ENCODE peak calls at places on chromosome 2, in seven cellular contexts. T, D, R, O, V, S and N are unnamed samples.

GRCh38 chr2:181312515-181312927 is 144.7 kb upstream of the ITGA4 start:
- DNase-seq in S (no peak), V (no peak), R (no peak), O (no peak), D (no peak), T (no peak), N (no peak)

GRCh38 chr2:9830685-9831410 is 12.4 kb upstream of the TAF1B start:
- DNase-seq in D (no peak), S (no peak), R (no peak), O (no peak), V (no peak), T (no peak), N (no peak)

GRCh38 chr2:206378835-206379234 is 64.5 kb upstream of the ADAM23 start:
- DNase-seq in R (no peak), S (no peak), D (no peak), V (no peak), O (no peak), T (no peak), N (peak; percentile 50)

GRCh38 chr2:156182132-156182531 is 150.4 kb downstream of the NR4A2 start:
- DNase-seq in D (no peak), R (no peak), O (no peak), T (no peak), S (no peak), V (no peak), N (no peak)

GRCh38 chr2:18066894-18067293 is 188.4 kb downstream of the KCNS3 start:
- DNase-seq in R (no peak), D (no peak), T (no peak), V (no peak), O (no peak), S (no peak), N (no peak)

GRCh38 chr2:122704109-122704563 is 948.7 kb downstream of the TSN start:
- DNase-seq in V (no peak), R (no peak), D (no peak), S (no peak), O (no peak), T (no peak), N (no peak)

GRCh38 chr2:167187910-167188595 is 299.8 kb downstream of the XIRP2 start:
- DNase-seq in D (no peak), O (no peak), R (no peak), S (no peak), V (no peak), T (no peak), N (no peak)

GRCh38 chr2:119086327-119086726 is 72.2 kb downstream of the C1QL2 start:
- DNase-seq in V (no peak), T (peak; percentile 45), R (no peak), D (no peak), O (no peak), S (no peak), N (no peak)

GRCh38 chr2:55418512-55419235 is 982 bp downstream of the CCDC88A start:
- DNase-seq in T (no peak), S (no peak), O (no peak), D (no peak), V (no peak), R (no peak), N (no peak)

GRCh38 chr2:16034151-16034974 is 94.0 kb downstream of the MYCN start:
- DNase-seq in R (no peak), S (no peak), T (peak; percentile 36), D (no peak), O (no peak), V (no peak), N (no peak)

GRCh38 chr2:168392031-168392430 is 64.0 kb upstream of the CERS6 start:
- DNase-seq in V (no peak), R (no peak), T (no peak), S (no peak), O (no peak), D (no peak), N (no peak)

GRCh38 chr2:99598435-99598834 is 108.6 kb upstream of the REV1 start:
- DNase-seq in O (no peak), R (no peak), V (no peak), S (no peak), D (no peak), T (no peak), N (no peak)

GRCh38 chr2:239222346-239223028 is 178.3 kb downstream of the HDAC4 start:
- DNase-seq in D (no peak), S (no peak), T (no peak), V (peak; percentile 19), R (no peak), O (no peak), N (no peak)
- H3K4me3 ChIP-seq in D (peak overlapping the region; percentile 4), S (peak overlapping the region; percentile 43), T (no peak overlapping the region), V (peak overlapping the region; percentile 28), R (peak overlapping the region; percentile 28), O (no peak overlapping the region), N (no peak overlapping the region)

GRCh38 chr2:72012886-72013574 is 134.6 kb downstream of the CYP26B1 start:
- DNase-seq in V (no peak), R (no peak), D (no peak), S (no peak), T (no peak), O (no peak), N (peak; percentile 4)
- H3K27me3 ChIP-seq in V (no peaks in the 10 kb centered on the region), R (peaks cover 5% of the 10 kb centered on the region), D (peaks cover 6% of the 10 kb centered on the region), S (no peaks in the 10 kb centered on the region), T (no peaks in the 10 kb centered on the region), O (no peaks in the 10 kb centered on the region), N (no peaks in the 10 kb centered on the region)

GRCh38 chr2:241036397-241036963 is 38.1 kb downstream of the SNED1 start:
- DNase-seq in S (no peak), O (no peak), T (peak; percentile 72), V (peak; percentile 23), R (no peak), D (peak; percentile 63), N (no peak)
- H3K4me3 ChIP-seq in S (peak overlapping the region; percentile 22), O (no peak overlapping the region), T (peak overlapping the region; percentile 16), V (no peak overlapping the region), R (peak overlapping the region; percentile 38), D (peak overlapping the region; percentile 34), N (no peak overlapping the region)

GRCh38 chr2:72139871-72140620 is 7.6 kb downstream of the CYP26B1 start:
- DNase-seq in R (no peak), T (no peak), S (no peak), D (peak; percentile 28), V (no peak), O (no peak), N (no peak)

GRCh38 chr2:72138011-72138881 is 9.4 kb downstream of the CYP26B1 start:
- DNase-seq in D (peak; percentile 30), V (no peak), R (peak; percentile 45), T (no peak), O (no peak), S (no peak), N (no peak)

GRCh38 chr2:72140621-72140960 is 7.1 kb downstream of the CYP26B1 start:
- DNase-seq in S (no peak), O (no peak), V (no peak), T (no peak), D (no peak), R (no peak), N (no peak)

GRCh38 chr2:72138921-72139381 is 8.7 kb downstream of the CYP26B1 start:
- DNase-seq in T (no peak), R (no peak), O (peak; percentile 78), V (no peak), S (no peak), D (peak; percentile 23), N (no peak)

GRCh38 chr2:72139471-72139870 is 8.2 kb downstream of the CYP26B1 start:
- DNase-seq in S (no peak), O (no peak), T (no peak), R (no peak), D (peak; percentile 27), V (no peak), N (no peak)
- H3K27me3 ChIP-seq in S (no peaks in the 10 kb centered on the region), O (no peaks in the 10 kb centered on the region), T (peaks cover 53% of the 10 kb centered on the region), R (no peaks in the 10 kb centered on the region), D (peaks cover 31% of the 10 kb centered on the region), V (no peaks in the 10 kb centered on the region), N (peaks cover 10% of the 10 kb centered on the region)